ENCODE peak calls at places on chromosomes 13 and 19, in five cellular contexts. J is neural progenitor cell, K is cardiac fibroblast, G is PC-9, O is right lobe of liver. L is an unnamed sample.

GRCh38 chr19:21314676-21315075 is 14.5 kb downstream of the ZNF708 start:
- DNase-seq in O (no peak), G (no peak), K (peak), J (no peak), L (peak)

GRCh38 chr13:111963031-111963430 is 103.9 kb upstream of the SOX1 start:
- DNase-seq in G (no peak), K (no peak), O (no peak), J (no peak), L (no peak)

GRCh38 chr19:11092181-11092538 is 2.9 kb downstream of the LDLR start:
- DNase-seq in J (no peak), O (no peak), G (peak), K (peak), L (peak)

GRCh38 chr19:45404557-45405434 is at the start of gene PPP1R13L:
- DNase-seq in O (peak), G (peak), K (peak), J (peak), L (peak)

GRCh38 chr19:3821857-3822364 is 35.7 kb upstream of the MATK start:
- DNase-seq in K (peak), O (peak), G (no peak), J (peak), L (peak)

GRCh38 chr19:7783991-7784421 is 21.0 kb downstream of the CLEC4M start:
- DNase-seq in J (no peak), K (peak), G (peak), O (no peak), L (peak)

GRCh38 chr19:51166846-51167490 is 24.9 kb downstream of the SIGLEC7 start:
- DNase-seq in O (peak), K (no peak), G (no peak), J (no peak), L (no peak)

GRCh38 chr13:20160346-20161274 is at the start of gene GJA3:
- DNase-seq in K (peak), G (no peak), J (peak), O (peak), L (peak)

GRCh38 chr19:19649580-19649995 is 6.1 kb upstream of the GMIP start:
- DNase-seq in G (no peak), O (no peak), J (no peak), K (no peak), L (no peak)

GRCh38 chr19:39342647-39343305 is 555 bp downstream of the SAMD4B start:
- DNase-seq in O (peak), G (no peak), J (peak), K (peak), L (no peak)

GRCh38 chr19:4086336-4086953 is 19.7 kb upstream of the ZBTB7A start:
- DNase-seq in K (no peak), O (no peak), G (peak), J (no peak), L (no peak)

GRCh38 chr13:29730253-29730652 is 120.2 kb downstream of the UBL3 start:
- DNase-seq in O (no peak), J (no peak), K (no peak), G (no peak), L (no peak)

GRCh38 chr19:47826800-47827199 is 5.1 kb downstream of the CRX start:
- DNase-seq in K (no peak), J (no peak), O (no peak), G (no peak), L (no peak)

GRCh38 chr13:80604094-80604493 is 263.2 kb upstream of the SPRY2 start:
- DNase-seq in O (no peak), J (peak), G (no peak), K (peak), L (peak)

GRCh38 chr13:41782086-41782485 is 178.8 kb downstream of the VWA8 start:
- DNase-seq in J (peak), G (no peak), K (no peak), O (no peak), L (no peak)

GRCh38 chr13:111460548-111461444 is 140.4 kb downstream of the TEX29 start:
- DNase-seq in J (peak), O (no peak), G (no peak), K (peak), L (peak)

GRCh38 chr13:105485061-105485460 is 1050.4 kb downstream of the EFNB2 start:
- DNase-seq in J (no peak), O (no peak), K (no peak), G (no peak), L (no peak)
- H3K4me3 ChIP-seq in J (no peak), O (no peak), K (no peak), G (no peak), L (no peak)

GRCh38 chr13:96984061-96984508 is 10.2 kb downstream of the OXGR1 start:
- DNase-seq in K (peak), J (peak), G (peak), O (peak), L (peak)
- TF ChIP-seq CTCF in K (peak), J (peak), G (peak), O (peak), L (peak)

DNA sequence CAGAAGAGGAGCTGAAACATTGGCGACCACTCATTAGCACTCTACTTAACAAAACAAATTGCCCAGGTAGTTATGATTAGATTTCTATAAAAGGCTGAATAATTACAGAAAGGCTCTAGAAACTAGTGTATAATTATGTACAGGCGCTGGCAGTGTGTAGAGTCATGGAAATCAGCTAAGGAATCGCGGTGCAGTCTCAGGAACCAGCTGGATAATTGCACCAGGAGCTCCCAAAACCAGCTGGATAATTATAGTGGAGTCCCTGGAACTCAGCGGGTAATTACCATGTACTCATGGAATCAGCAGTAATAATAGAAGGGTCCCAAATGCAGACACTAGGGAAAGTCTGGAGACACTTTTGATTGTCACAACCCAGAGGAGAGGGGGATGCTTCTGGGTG is 23.2 kb upstream of the TTYH1 start:
- DNase-seq in G (no peak), J (no peak), K (no peak), O (no peak), L (no peak)
- H3K4me3 ChIP-seq in G (no peak), J (no peak), K (no peak), O (no peak), L (no peak)

GRCh38 chr19:5137571-5138124 is 168.7 kb downstream of the KDM4B start:
- DNase-seq in K (no peak), J (peak), G (no peak), O (no peak), L (no peak)
- TF ChIP-seq CTCF in K (peak), J (peak), G (no peak), O (peak), L (no peak)

GRCh38 chr19:17112700-17113099 is 37.1 kb downstream of the MYO9B start:
- DNase-seq in J (no peak), O (peak), K (no peak), G (no peak), L (no peak)

GRCh38 chr19:17111766-17112165 is 36.2 kb downstream of the MYO9B start:
- DNase-seq in J (no peak), G (no peak), O (no peak), K (no peak), L (no peak)

GRCh38 chr19:17112271-17112670 is 36.7 kb downstream of the MYO9B start:
- DNase-seq in O (peak), J (no peak), K (no peak), G (no peak), L (no peak)

GRCh38 chr19:17114414-17114831 is 38.8 kb downstream of the MYO9B start:
- DNase-seq in J (peak), O (no peak), K (no peak), G (peak), L (peak)

DNA sequence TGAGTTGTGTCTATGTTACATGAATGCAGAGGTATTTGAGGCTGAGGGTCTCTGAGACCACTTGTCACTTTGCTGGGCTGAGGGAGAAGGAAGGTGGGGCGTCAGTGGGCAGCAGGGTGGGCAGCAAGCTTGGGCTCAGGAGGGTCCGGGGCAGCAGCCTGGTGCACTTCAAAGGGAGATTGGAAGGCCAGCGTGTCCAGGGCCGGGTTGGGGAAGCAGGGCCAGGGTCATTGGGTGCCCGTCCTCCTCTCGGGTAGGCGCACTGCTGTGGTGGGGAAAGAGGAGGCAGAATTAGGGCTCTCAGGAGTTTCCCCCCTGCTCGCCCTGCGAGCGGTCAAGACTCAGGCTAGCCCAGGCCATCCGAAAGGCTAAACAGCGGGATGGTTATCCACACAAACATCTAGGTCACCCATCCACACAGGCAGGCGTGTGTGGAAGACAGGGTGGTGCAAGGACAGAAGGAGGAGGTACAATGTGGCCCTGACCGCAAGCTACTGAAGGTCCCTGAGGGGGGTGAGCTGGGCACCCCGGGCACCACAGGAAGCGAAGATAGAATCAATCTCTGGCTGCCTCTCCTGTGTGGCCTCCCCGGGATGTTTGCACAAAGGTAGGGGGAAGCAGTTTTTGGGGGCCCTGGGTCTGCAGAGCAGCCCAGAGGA is 37.7 kb downstream of the MYO9B start:
- DNase-seq in O (no peak), J (no peak), K (no peak), G (peak), L (no peak)
- H3K4me3 ChIP-seq in O (no peak), J (no peak), K (no peak), G (no peak), L (no peak)

GRCh38 chr13:109783447-109783814 is 3.0 kb downstream of the IRS2 start:
- DNase-seq in J (peak), O (no peak), G (peak), K (no peak), L (no peak)
- TF ChIP-seq CTCF in J (no peak), O (no peak), G (peak), K (no peak), L (no peak)

GRCh38 chr13:73138276-73138950 is 79.6 kb downstream of the KLF5 start:
- DNase-seq in J (no peak), G (peak), O (no peak), K (peak), L (peak)
- H3K4me3 ChIP-seq in J (no peak), G (peak), O (no peak), K (no peak), L (no peak)